ENCODE peak calls at places on chromosomes 5 and 9, in ten cellular contexts. M is IMR-90; D is A673; K is activated T-cell treated with anti-CD3 and anti-CD28 coated beads for 1 hour; G is iPS-NIHi11; Z is non-pigmented ciliary epithelial cell; J is stimulated activated CD4-positive, alpha-beta T cell treated with anti-CD3 and anti-CD28 coated beads, Interleukin-12 subunit alpha, Interleukin-12 subunit beta, amount 100 ng/mL, for 24 hours; B is nucleus accumbens; L is foreskin fibroblast; V is pons. X is an unnamed sample.

GRCh38 chr5:96297290-96297689 is 135.8 kb downstream of the PCSK1 start:
- DNase-seq in M (peak; percentile 98), D (no peak), K (no peak), G (no peak), Z (peak; percentile 73), J (no peak), B (peak; percentile 6), L (peak; percentile 91), V (peak; percentile 22), X (no peak)

GRCh38 chr9:94867281-94867841 is 140.9 kb downstream of the AOPEP start:
- DNase-seq in M (peak; percentile 91), D (peak; percentile 40), K (no peak), G (peak; percentile 42), Z (peak; percentile 93), J (no peak), B (no peak), L (peak; percentile 53), V (peak; percentile 77), X (peak; percentile 85)

GRCh38 chr9:121557581-121558422 is 58.2 kb upstream of the GGTA1 start:
- DNase-seq in M (peak; percentile 92), D (peak; percentile 84), K (no peak), G (peak; percentile 79), Z (peak; percentile 63), J (no peak), B (no peak), L (peak; percentile 88), V (peak; percentile 79), X (peak; percentile 78)

GRCh38 chr5:68046445-68046844 is 169.1 kb upstream of the PIK3R1 start:
- DNase-seq in M (peak; percentile 98), D (peak; percentile 49), K (no peak), G (no peak), Z (peak; percentile 98), J (no peak), B (no peak), L (peak; percentile 98), V (no peak), X (no peak)

GRCh38 chr5:78824826-78825225 is 160.3 kb downstream of the ARSB start:
- DNase-seq in M (peak; percentile 38), D (no peak), K (no peak), G (no peak), Z (no peak), J (no peak), B (no peak), L (no peak), V (no peak), X (no peak)

GRCh38 chr5:161064800-161065199 is 212.8 kb upstream of the ATP10B start:
- DNase-seq in M (no peak), D (no peak), K (no peak), G (no peak), Z (no peak), J (no peak), B (no peak), L (no peak), V (no peak), X (no peak)

GRCh38 chr9:136248951-136249880 is 3.6 kb upstream of the QSOX2 start:
- DNase-seq in M (no peak), D (no peak), K (no peak), G (no peak), Z (no peak), J (no peak), B (no peak), L (no peak), V (no peak), X (no peak)

GRCh38 chr9:136747161-136748060 is 914 bp downstream of the LCN6 start:
- DNase-seq in M (no peak), D (no peak), K (no peak), G (no peak), Z (no peak), J (no peak), B (no peak), L (no peak), V (no peak), X (no peak)

GRCh38 chr5:67149933-67150523 is 46.6 kb downstream of the CD180 start:
- DNase-seq in M (peak; percentile 48), D (no peak), K (no peak), G (peak; percentile 32), Z (no peak), J (no peak), B (no peak), L (no peak), V (peak; percentile 66), X (no peak)

GRCh38 chr9:90022474-90022873 is 417.7 kb downstream of the GADD45G start:
- DNase-seq in M (no peak), D (no peak), K (no peak), G (no peak), Z (no peak), J (no peak), B (no peak), L (no peak), V (no peak), X (no peak)

GRCh38 chr9:93595861-93596365 is 19.5 kb downstream of the PHF2 start:
- DNase-seq in M (no peak), D (no peak), K (no peak), G (no peak), Z (no peak), J (no peak), B (no peak), L (no peak), V (no peak), X (no peak)

GRCh38 chr5:167284491-167284890 is 1007.0 kb upstream of the WWC1 start:
- DNase-seq in M (peak; percentile 70), D (no peak), K (no peak), G (no peak), Z (peak; percentile 13), J (no peak), B (no peak), L (peak; percentile 59), V (no peak), X (no peak)

GRCh38 chr5:102130386-102130785 is 165.7 kb downstream of the SLCO4C1 start:
- DNase-seq in M (no peak), D (no peak), K (no peak), G (no peak), Z (no peak), J (no peak), B (no peak), L (no peak), V (no peak), X (no peak)

GRCh38 chr9:5488616-5489015 is 21.7 kb upstream of the PDCD1LG2 start:
- DNase-seq in M (peak; percentile 23), D (no peak), K (no peak), G (no peak), Z (no peak), J (no peak), B (no peak), L (no peak), V (no peak), X (no peak)

GRCh38 chr5:96880402-96881164 is 4.3 kb downstream of the ERAP2 start:
- DNase-seq in M (peak; percentile 87), D (no peak), K (no peak), G (no peak), Z (no peak), J (no peak), B (no peak), L (peak; percentile 88), V (no peak), X (no peak)

GRCh38 chr5:120624021-120624563 is 160.0 kb downstream of the PRR16 start:
- DNase-seq in M (peak; percentile 73), D (peak; percentile 1), K (no peak), G (no peak), Z (no peak), J (no peak), B (no peak), L (no peak), V (no peak), X (no peak)

GRCh38 chr5:126805108-126805507 is 28.2 kb downstream of the LMNB1 start:
- DNase-seq in M (peak; percentile 59), D (no peak), K (no peak), G (no peak), Z (no peak), J (no peak), B (no peak), L (peak; percentile 34), V (no peak), X (no peak)

GRCh38 chr5:180922932-180923331 is 24.0 kb downstream of the BTNL8 start:
- DNase-seq in M (no peak), D (no peak), K (no peak), G (no peak), Z (no peak), J (no peak), B (no peak), L (no peak), V (no peak), X (no peak)

GRCh38 chr9:132163457-132163875 is 1.6 kb downstream of the NTNG2 start:
- DNase-seq in M (peak; percentile 14), D (no peak), K (no peak), G (no peak), Z (no peak), J (no peak), B (no peak), L (no peak), V (no peak), X (no peak)

GRCh38 chr9:125748511-125749099 is 1.4 kb downstream of the PBX3 start:
- DNase-seq in M (no peak), D (no peak), K (no peak), G (peak; percentile 18), Z (no peak), J (no peak), B (no peak), L (no peak), V (peak; percentile 30), X (no peak)

GRCh38 chr5:158875272-158875679 is 224.4 kb downstream of the EBF1 start:
- DNase-seq in M (peak; percentile 4), D (no peak), K (no peak), G (no peak), Z (no peak), J (no peak), B (no peak), L (no peak), V (no peak), X (no peak)

GRCh38 chr5:173963867-173964429 is 25.0 kb upstream of the C5orf47 start:
- DNase-seq in M (no peak), D (no peak), K (no peak), G (peak; percentile 75), Z (no peak), J (no peak), B (no peak), L (no peak), V (no peak), X (no peak)

GRCh38 chr5:8842906-8843590 is 702.8 kb downstream of the SEMA5A start:
- DNase-seq in M (peak; percentile 60), D (no peak), K (no peak), G (peak; percentile 45), Z (no peak), J (no peak), B (peak; percentile 68), L (peak; percentile 82), V (peak; percentile 82), X (peak; percentile 43)

GRCh38 chr5:137828664-137829063 is 39.0 kb upstream of the MYOT start:
- DNase-seq in M (no peak), D (no peak), K (no peak), G (no peak), Z (no peak), J (no peak), B (no peak), L (no peak), V (no peak), X (no peak)

X was measured in right lobe of liver.